ENCODE peak calls at places on chromosome 10, in eight cellular contexts. R is IMR-90; H is iPS DF 6.9; Z is brain microvascular endothelial cell; F is effector memory CD4-positive, alpha-beta T cell; L is astrocyte of the cerebellum; E is aorta; B is heart right ventricle. C is an unnamed sample.

GRCh38 chr10:19876570-19876969 is 60.3 kb downstream of the PLXDC2 start:
- DNase-seq in R (no peak), H (no peak), Z (no peak), F (no peak), L (no peak), E (no peak), B (no peak), C (no peak)

GRCh38 chr10:76206797-76207352 is 775.5 kb downstream of the LRMDA start:
- DNase-seq in R (no peak), H (no peak), Z (no peak), F (no peak), L (no peak), E (no peak), B (no peak), C (no peak)

GRCh38 chr10:114876169-114876568 is 54.6 kb downstream of the FHIP2A start:
- DNase-seq in R (no peak), H (no peak), Z (no peak), F (no peak), L (no peak), E (peak; percentile 52), B (no peak), C (no peak)

GRCh38 chr10:624605-625334 is 64.7 kb downstream of the DIP2C start:
- DNase-seq in R (peak; percentile 85), H (no peak), Z (peak; percentile 91), F (no peak), L (peak; percentile 54), E (peak; percentile 70), B (peak; percentile 72), C (peak; percentile 61)

GRCh38 chr10:60382946-60383681 is 6.6 kb downstream of the ANK3 start:
- DNase-seq in R (peak; percentile 43), H (no peak), Z (no peak), F (no peak), L (peak; percentile 46), E (no peak), B (no peak), C (no peak)

GRCh38 chr10:98367626-98368451 is 47.1 kb downstream of the PYROXD2 start:
- DNase-seq in R (no peak), H (no peak), Z (no peak), F (no peak), L (no peak), E (no peak), B (no peak), C (no peak)

GRCh38 chr10:78401882-78402367 is 368.3 kb downstream of the RPS24 start:
- DNase-seq in R (no peak), H (no peak), Z (no peak), F (no peak), L (no peak), E (peak; percentile 32), B (peak; percentile 49), C (peak; percentile 55)

GRCh38 chr10:69211104-69211503 is 9.0 kb upstream of the HKDC1 start:
- DNase-seq in R (no peak), H (no peak), Z (no peak), F (no peak), L (no peak), E (no peak), B (no peak), C (no peak)

GRCh38 chr10:69060127-69060798 is 27.6 kb upstream of the SRGN start:
- DNase-seq in R (no peak), H (no peak), Z (no peak), F (no peak), L (no peak), E (no peak), B (no peak), C (no peak)

GRCh38 chr10:99391346-99391745 is 39.1 kb downstream of the GOT1 start:
- DNase-seq in R (no peak), H (no peak), Z (no peak), F (no peak), L (no peak), E (no peak), B (no peak), C (no peak)

GRCh38 chr10:78937800-78938694 is 130.7 kb upstream of the ZMIZ1 start:
- DNase-seq in R (no peak), H (no peak), Z (no peak), F (no peak), L (no peak), E (no peak), B (no peak), C (no peak)

GRCh38 chr10:24515481-24515880 is 208.2 kb downstream of the ARHGAP21 start:
- DNase-seq in R (no peak), H (no peak), Z (no peak), F (no peak), L (no peak), E (no peak), B (no peak), C (no peak)

GRCh38 chr10:99788598-99789259 is 6.3 kb downstream of the ABCC2 start:
- DNase-seq in R (peak; percentile 73), H (no peak), Z (no peak), F (no peak), L (peak; percentile 79), E (peak; percentile 62), B (no peak), C (no peak)

GRCh38 chr10:49700211-49700610 is 20.8 kb downstream of the C10orf53 start:
- DNase-seq in R (no peak), H (no peak), Z (no peak), F (no peak), L (no peak), E (no peak), B (no peak), C (no peak)

GRCh38 chr10:72068901-72069446 is 19.4 kb downstream of the SPOCK2 start:
- DNase-seq in R (no peak), H (no peak), Z (no peak), F (no peak), L (no peak), E (no peak), B (peak; percentile 62), C (no peak)

GRCh38 chr10:8238989-8239388 is 184.5 kb downstream of the GATA3 start:
- DNase-seq in R (no peak), H (no peak), Z (no peak), F (no peak), L (no peak), E (no peak), B (no peak), C (no peak)

GRCh38 chr10:43922335-43923280 is 273.9 kb upstream of the ZNF32 start:
- DNase-seq in R (no peak), H (no peak), Z (no peak), F (no peak), L (no peak), E (no peak), B (no peak), C (no peak)

GRCh38 chr10:77592946-77593636 is 44.5 kb downstream of the KCNMA1 start:
- DNase-seq in R (peak; percentile 97), H (no peak), Z (peak; percentile 94), F (no peak), L (peak; percentile 43), E (peak; percentile 78), B (no peak), C (no peak)

GRCh38 chr10:111475720-111476119 is 398.9 kb downstream of the ADRA2A start:
- DNase-seq in R (no peak), H (no peak), Z (no peak), F (no peak), L (peak; percentile 15), E (no peak), B (no peak), C (no peak)

GRCh38 chr10:58241346-58241745 is 26.3 kb downstream of the IPMK start:
- DNase-seq in R (peak; percentile 52), H (no peak), Z (peak; percentile 38), F (no peak), L (peak; percentile 28), E (no peak), B (no peak), C (no peak)

GRCh38 chr10:101193210-101193609 is 36.1 kb downstream of the LBX1 start:
- DNase-seq in R (no peak), H (no peak), Z (no peak), F (no peak), L (no peak), E (no peak), B (no peak), C (no peak)

GRCh38 chr10:109427421-109427820 is 495.9 kb downstream of the XPNPEP1 start:
- DNase-seq in R (peak; percentile 51), H (no peak), Z (no peak), F (no peak), L (no peak), E (no peak), B (no peak), C (no peak)

GRCh38 chr10:84118395-84119006 is 20.8 kb upstream of the GHITM start:
- DNase-seq in R (no peak), H (no peak), Z (no peak), F (no peak), L (no peak), E (no peak), B (no peak), C (no peak)

GRCh38 chr10:93758510-93758885 is 762 bp downstream of the LGI1 start:
- DNase-seq in R (no peak), H (no peak), Z (no peak), F (no peak), L (no peak), E (no peak), B (no peak), C (no peak)
- H3K4me3 ChIP-seq in R (no peak overlapping the region), H (no peak overlapping the region), Z (no peak overlapping the region), F (no peak overlapping the region), L (no peak overlapping the region), E (peak overlapping the region; percentile 96), B (peak overlapping the region; percentile 32), C (peak overlapping the region; percentile 38)

GRCh38 chr10:14009315-14010082 is 321.2 kb downstream of the FRMD4A start:
- DNase-seq in R (peak; percentile 90), H (no peak), Z (peak; percentile 69), F (peak; percentile 35), L (peak; percentile 96), E (no peak), B (no peak), C (no peak)
- H3K4me3 ChIP-seq in R (peak overlapping the region; percentile 32), H (no peak overlapping the region), Z (peak overlapping the region; percentile 59), F (peak overlapping the region; percentile 56), L (peak overlapping the region; percentile 12), E (peak overlapping the region; percentile 2), B (peak overlapping the region; percentile 46), C (no peak overlapping the region)

GRCh38 chr10:80204801-80205477 is 398 bp downstream of the ANXA11 start:
- DNase-seq in R (peak; percentile 30), H (no peak), Z (no peak), F (peak; percentile 13), L (no peak), E (peak; percentile 59), B (peak; percentile 63), C (peak; percentile 57)

GRCh38 chr10:80203835-80204148 is 1.5 kb downstream of the ANXA11 start:
- DNase-seq in R (no peak), H (no peak), Z (no peak), F (no peak), L (no peak), E (no peak), B (no peak), C (no peak)

GRCh38 chr10:80205478-80206276 is at the start of gene ANXA11:
- DNase-seq in R (peak; percentile 54), H (peak; percentile 43), Z (peak; percentile 51), F (peak; percentile 80), L (no peak), E (peak; percentile 90), B (peak; percentile 88), C (peak; percentile 92)

GRCh38 chr10:80202934-80203834 is 2.2 kb downstream of the ANXA11 start:
- DNase-seq in R (peak; percentile 85), H (no peak), Z (peak; percentile 94), F (peak; percentile 35), L (peak; percentile 62), E (peak; percentile 84), B (peak; percentile 71), C (peak; percentile 58)

GRCh38 chr10:80204193-80204714 is 1.1 kb downstream of the ANXA11 start:
- DNase-seq in R (no peak), H (no peak), Z (no peak), F (no peak), L (no peak), E (peak; percentile 55), B (no peak), C (peak; percentile 79)
- H3K4me3 ChIP-seq in R (peak overlapping the region; percentile 61), H (peak overlapping the region; percentile 87), Z (peak overlapping the region; percentile 77), F (peak overlapping the region; percentile 82), L (peak overlapping the region; percentile 84), E (peak overlapping the region; percentile 24), B (peak overlapping the region; percentile 68), C (peak overlapping the region; percentile 77)

GRCh38 chr10:123061865-123062264 is 53.1 kb downstream of the ACADSB start:
- DNase-seq in R (no peak), H (no peak), Z (no peak), F (no peak), L (no peak), E (no peak), B (no peak), C (no peak)
- H3K4me3 ChIP-seq in R (no peak overlapping the region), H (no peak overlapping the region), Z (no peak overlapping the region), F (no peak overlapping the region), L (no peak overlapping the region), E (no peak overlapping the region), B (no peak overlapping the region), C (no peak overlapping the region)

C was measured in neural progenitor cell.